ENCODE peak calls at places on chromosomes 3 and 15, in six cellular contexts. R, O, H, X, J and I are unnamed samples.

GRCh38 chr3:150107429-150108175 is 136.9 kb upstream of the PFN2 start:
- DNase-seq in R (peak), H (no peak), O (no peak), X (no peak), J (no peak), I (no peak)

GRCh38 chr3:61680617-61681016 is 119.2 kb downstream of the PTPRG start:
- DNase-seq in R (no peak), J (no peak), O (no peak), X (no peak), H (no peak), I (no peak)

GRCh38 chr15:81893182-81893833 is 152.5 kb downstream of the MEX3B start:
- DNase-seq in O (no peak), X (no peak), H (no peak), R (peak), J (no peak), I (peak)

GRCh38 chr15:55661431-55661830 is 73.3 kb upstream of the PYGO1 start:
- DNase-seq in J (no peak), R (peak), H (no peak), X (no peak), O (no peak), I (peak)

GRCh38 chr3:59286791-59287531 is 237.1 kb upstream of the CFAP20DC start:
- DNase-seq in X (no peak), R (peak), J (no peak), O (no peak), H (peak), I (peak)

GRCh38 chr3:169147246-169148008 is 516.1 kb downstream of the MECOM start:
- DNase-seq in R (peak), J (no peak), O (peak), H (peak), X (peak), I (peak)

GRCh38 chr3:116453676-116454346 is 8.5 kb upstream of the LSAMP start:
- DNase-seq in H (no peak), O (no peak), J (no peak), R (peak), X (no peak), I (peak)

GRCh38 chr15:48493084-48493762 is 152.3 kb downstream of the FBN1 start:
- DNase-seq in J (no peak), X (no peak), H (no peak), O (no peak), R (peak), I (peak)

GRCh38 chr15:58056015-58056414 is 9.5 kb downstream of the ALDH1A2 start:
- DNase-seq in X (no peak), O (no peak), R (no peak), H (no peak), J (no peak), I (no peak)
- TF ChIP-seq CTCF in X (no peak), O (no peak), R (peak), H (no peak), J (no peak), I (peak)

DNA sequence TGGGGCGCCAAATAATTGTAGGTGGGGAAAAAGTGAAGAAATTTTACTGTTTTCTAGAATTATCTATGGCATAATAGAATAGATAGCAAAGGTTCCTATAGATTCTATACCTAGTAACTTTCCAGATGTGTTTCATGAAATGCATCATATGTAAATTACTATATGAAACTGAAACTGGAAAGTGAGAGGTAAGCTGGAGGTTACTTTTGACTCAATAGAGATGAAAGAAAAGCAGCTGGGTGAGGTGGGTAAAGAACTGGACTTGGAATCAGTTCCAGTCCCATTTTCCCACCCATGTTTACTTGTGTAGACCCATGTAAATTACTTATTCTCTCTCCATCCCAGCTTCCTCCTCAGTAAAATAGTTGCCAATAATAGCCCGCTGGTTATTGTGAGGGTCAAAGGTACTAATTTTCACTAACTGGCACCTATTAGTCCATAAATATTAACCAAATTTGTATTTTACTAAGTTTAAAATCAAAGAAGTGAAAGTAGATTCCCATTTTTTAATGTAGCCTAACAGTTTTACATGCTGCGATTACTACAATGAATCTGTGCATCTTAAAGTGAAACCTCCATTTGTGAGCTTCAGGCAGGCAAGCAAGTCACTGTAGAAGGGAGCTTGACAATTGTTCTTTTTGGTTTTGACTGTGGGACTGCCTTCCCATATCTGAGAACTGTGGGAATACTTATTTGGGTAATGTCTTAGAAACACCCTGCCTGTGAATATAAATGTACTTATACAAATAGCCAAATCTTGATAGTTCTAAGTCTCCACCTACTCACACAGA is 312.1 kb downstream of the SLC9A9 start:
- DNase-seq in H (no peak), O (no peak), J (no peak), X (no peak), R (no peak), I (no peak)
- H3K4me3 ChIP-seq in H (no peak), O (no peak), J (peak), X (no peak), R (no peak), I (no peak)

GRCh38 chr3:151327571-151328198 is 1.7 kb downstream of the P2RY13 start:
- DNase-seq in O (no peak), H (no peak), J (no peak), X (no peak), R (peak), I (peak)
- TF ChIP-seq CTCF in O (peak), H (no peak), J (peak), X (no peak), R (peak), I (peak)

GRCh38 chr3:111666041-111666735 is 71.0 kb upstream of the ZBED2 start:
- DNase-seq in X (no peak), H (no peak), R (no peak), O (no peak), J (no peak), I (no peak)

GRCh38 chr3:111667621-111668239 is 72.6 kb upstream of the ZBED2 start:
- DNase-seq in J (no peak), H (peak), X (no peak), O (no peak), R (peak), I (peak)

GRCh38 chr3:111668912-111669488 is 73.9 kb upstream of the ZBED2 start:
- DNase-seq in X (peak), R (peak), O (no peak), H (no peak), J (no peak), I (peak)

GRCh38 chr3:111668321-111668720 is 73.2 kb upstream of the ZBED2 start:
- DNase-seq in O (no peak), X (no peak), J (no peak), H (no peak), R (no peak), I (no peak)

DNA sequence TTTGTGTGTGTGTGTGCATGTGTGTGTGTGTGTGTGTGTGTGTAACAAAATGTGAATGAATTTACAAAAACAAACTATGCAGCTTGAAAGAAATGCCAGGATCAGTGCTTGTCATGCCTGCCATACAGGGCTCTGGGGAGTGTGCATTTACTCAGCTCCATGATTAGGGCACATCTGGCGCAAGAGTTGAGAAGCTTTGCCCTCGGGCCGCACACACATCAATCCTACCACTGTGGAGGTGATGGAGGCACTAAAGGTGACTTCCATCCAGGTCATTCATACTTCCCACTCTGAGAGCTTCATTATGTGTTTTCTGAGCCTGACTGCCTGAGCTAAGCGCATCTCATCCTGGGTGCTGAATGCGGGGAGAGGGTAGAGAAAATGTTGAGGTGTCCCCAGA is 72.0 kb upstream of the ZBED2 start:
- DNase-seq in X (no peak), H (no peak), O (no peak), R (no peak), J (no peak), I (no peak)
- H3K4me3 ChIP-seq in X (no peak), H (no peak), O (no peak), R (no peak), J (no peak), I (no peak)